ENCODE peak calls at places on chromosomes 6 and 20, in six cellular contexts. D is astrocyte of the spinal cord; F is AG20443; C is progenitor cell of endocrine pancreas; J is dermis microvascular lymphatic vessel endothelial cell; Q is activated T-helper 1 cell treated with anti-CD3 and anti-CD28 coated beads, Interleukin-2, amount 50 U/mL, for 16 hours. E is an unnamed sample.

GRCh38 chr6:2213082-2213481 is 32.3 kb downstream of the GMDS start:
- DNase-seq in D (no peak), F (no peak), C (no peak), J (no peak), Q (no peak), E (no peak)

GRCh38 chr20:63309261-63310071 is 16.5 kb downstream of the COL20A1 start:
- DNase-seq in D (peak), F (peak), C (peak), J (peak), Q (no peak), E (no peak)

GRCh38 chr6:170209354-170210025 is 81.4 kb downstream of the DLL1 start:
- DNase-seq in D (no peak), F (no peak), C (no peak), J (no peak), Q (no peak), E (no peak)

GRCh38 chr20:10591956-10592521 is 81.8 kb downstream of the JAG1 start:
- DNase-seq in D (no peak), F (peak), C (no peak), J (no peak), Q (no peak), E (no peak)

GRCh38 chr6:149897015-149897697 is 757 bp downstream of the RAET1E start:
- DNase-seq in D (peak), F (peak), C (no peak), J (peak), Q (no peak), E (no peak)

GRCh38 chr6:128417698-128418097 is 102.7 kb downstream of the PTPRK start:
- DNase-seq in D (no peak), F (no peak), C (no peak), J (no peak), Q (no peak), E (no peak)

GRCh38 chr6:43328528-43328927 is 19.9 kb upstream of the CRIP3 start:
- DNase-seq in D (no peak), F (no peak), C (no peak), J (no peak), Q (no peak), E (no peak)

GRCh38 chr6:109453594-109454482 is 1.7 kb downstream of the MICAL1 start:
- DNase-seq in D (no peak), F (peak), C (no peak), J (no peak), Q (no peak), E (no peak)

GRCh38 chr6:77339926-77340325 is 123.4 kb downstream of the HTR1B start:
- DNase-seq in D (no peak), F (no peak), C (no peak), J (no peak), Q (no peak), E (no peak)

GRCh38 chr20:1897486-1897885 is 2.3 kb downstream of the SIRPA start:
- DNase-seq in D (no peak), F (no peak), C (no peak), J (no peak), Q (no peak), E (no peak)

GRCh38 chr6:8131265-8131897 is 29.0 kb upstream of the EEF1E1 start:
- DNase-seq in D (peak), F (peak), C (peak), J (peak), Q (no peak), E (peak)

GRCh38 chr6:140663094-140663493 is 1288.6 kb upstream of the CITED2 start:
- DNase-seq in D (no peak), F (no peak), C (no peak), J (no peak), Q (no peak), E (no peak)

GRCh38 chr6:124792386-124792785 is 169.9 kb upstream of the RNF217 start:
- DNase-seq in D (no peak), F (no peak), C (no peak), J (no peak), Q (no peak), E (no peak)

GRCh38 chr6:128600397-128600951 is 80.1 kb upstream of the PTPRK start:
- DNase-seq in D (peak), F (peak), C (no peak), J (peak), Q (no peak), E (no peak)

GRCh38 chr6:102485480-102485879 is 1092.0 kb downstream of the GRIK2 start:
- DNase-seq in D (no peak), F (no peak), C (no peak), J (no peak), Q (no peak), E (no peak)

GRCh38 chr6:25691885-25692284 is 39.9 kb downstream of the SCGN start:
- DNase-seq in D (no peak), F (no peak), C (no peak), J (no peak), Q (no peak), E (no peak)

GRCh38 chr20:17024513-17025105 is 202.2 kb upstream of the PCSK2 start:
- DNase-seq in D (peak), F (peak), C (no peak), J (no peak), Q (no peak), E (peak)

GRCh38 chr6:17417817-17418216 is 24.4 kb downstream of the CAP2 start:
- DNase-seq in D (peak), F (peak), C (no peak), J (no peak), Q (no peak), E (peak)

GRCh38 chr20:13416531-13416930 is 195.5 kb downstream of the ISM1 start:
- DNase-seq in D (no peak), F (no peak), C (no peak), J (no peak), Q (no peak), E (no peak)

GRCh38 chr6:7241709-7242645 is 71.0 kb downstream of the SSR1 start:
- DNase-seq in D (peak), F (no peak), C (peak), J (no peak), Q (no peak), E (no peak)

GRCh38 chr6:42938987-42939809 is 9.9 kb downstream of the CNPY3 start:
- DNase-seq in D (no peak), F (peak), C (no peak), J (no peak), Q (no peak), E (no peak)

GRCh38 chr6:132768051-132768517 is 10.4 kb upstream of the VNN2 start:
- DNase-seq in D (no peak), F (peak), C (peak), J (no peak), Q (no peak), E (peak)

GRCh38 chr6:17816921-17817611 is 110.3 kb upstream of the NUP153 start:
- DNase-seq in D (peak), F (no peak), C (no peak), J (no peak), Q (no peak), E (no peak)

GRCh38 chr6:159108438-159108985 is 60.7 kb upstream of the FNDC1 start:
- DNase-seq in D (no peak), F (no peak), C (no peak), J (no peak), Q (no peak), E (no peak)

GRCh38 chr6:68233623-68234022 is 401.5 kb upstream of the ADGRB3 start:
- DNase-seq in D (peak), F (no peak), C (no peak), J (no peak), Q (no peak), E (no peak)

GRCh38 chr6:82767037-82767436 is 298.6 kb downstream of the UBE3D start:
- DNase-seq in D (no peak), F (no peak), C (no peak), J (no peak), Q (no peak), E (no peak)

GRCh38 chr6:16274519-16275229 is 36.3 kb downstream of the GMPR start:
- DNase-seq in D (no peak), F (no peak), C (no peak), J (no peak), Q (no peak), E (no peak)

GRCh38 chr20:25005661-25006060 is 13.1 kb upstream of the APMAP start:
- DNase-seq in D (peak), F (no peak), C (no peak), J (no peak), Q (no peak), E (no peak)

GRCh38 chr20:35000311-35000921 is 44.7 kb downstream of the MYH7B start:
- DNase-seq in D (no peak), F (no peak), C (no peak), J (no peak), Q (no peak), E (no peak)

GRCh38 chr20:49674383-49675352 is 39.0 kb downstream of the B4GALT5 start:
- DNase-seq in D (peak), F (peak), C (no peak), J (no peak), Q (no peak), E (no peak)

GRCh38 chr6:39357998-39358686 is 35.6 kb upstream of the KCNK16 start:
- DNase-seq in D (peak), F (no peak), C (no peak), J (peak), Q (no peak), E (no peak)

GRCh38 chr6:158545043-158545966 is 14.6 kb upstream of the TMEM181 start:
- DNase-seq in D (no peak), F (no peak), C (no peak), J (no peak), Q (no peak), E (no peak)

GRCh38 chr20:43959079-43959919 is 44.6 kb downstream of the TOX2 start:
- DNase-seq in D (peak), F (no peak), C (no peak), J (peak), Q (no peak), E (no peak)

GRCh38 chr20:23482138-23482537 is 8.8 kb upstream of the CST8 start:
- DNase-seq in D (no peak), F (no peak), C (no peak), J (no peak), Q (no peak), E (no peak)

GRCh38 chr6:43870660-43871061 is 100.7 kb downstream of the VEGFA start:
- DNase-seq in D (no peak), F (no peak), C (no peak), J (no peak), Q (no peak), E (no peak)

GRCh38 chr6:56753801-56754200 is 111.1 kb upstream of the DST start:
- DNase-seq in D (no peak), F (no peak), C (no peak), J (no peak), Q (no peak), E (no peak)

GRCh38 chr6:51598171-51598570 is 489.2 kb downstream of the PKHD1 start:
- DNase-seq in D (no peak), F (no peak), C (no peak), J (no peak), Q (no peak), E (no peak)

GRCh38 chr20:61109221-61109805 is 142.7 kb upstream of the CDH4 start:
- DNase-seq in D (no peak), F (no peak), C (no peak), J (no peak), Q (no peak), E (no peak)

GRCh38 chr20:25274891-25275812 is 27.3 kb downstream of the PYGB start:
- DNase-seq in D (no peak), F (no peak), C (no peak), J (no peak), Q (no peak), E (no peak)

E was measured in iPS DF 19.7.